ENCODE peak calls at places on chromosomes 2 and 18, in five cellular contexts. One of them, this sample, is unnamed.

GRCh38 chr2:43133336-43133707 is 93.1 kb downstream of the ZFP36L2 start:
- DNase-seq in mesendoderm: no peak
- DNase-seq in A549: no peak
- DNase-seq in AG04450: no peak
- DNase-seq in tibial nerve: no peak
- DNase-seq in this sample: no peak

GRCh38 chr2:222701709-222702108 is 30.3 kb downstream of the MOGAT1 start:
- DNase-seq in AG04450: no peak
- DNase-seq in mesendoderm: no peak
- DNase-seq in A549: no peak
- DNase-seq in tibial nerve: no peak
- DNase-seq in this sample: no peak

GRCh38 chr2:216426938-216427337 is 14.7 kb downstream of the SMARCAL1 start:
- DNase-seq in tibial nerve: no peak
- DNase-seq in mesendoderm: peak; percentile 86
- DNase-seq in A549: no peak
- DNase-seq in AG04450: no peak
- DNase-seq in this sample: no peak

GRCh38 chr2:20350105-20350712 is 435 bp downstream of the PUM2 start:
- DNase-seq in tibial nerve: no peak
- DNase-seq in A549: no peak
- DNase-seq in mesendoderm: peak; percentile 77
- DNase-seq in AG04450: no peak
- DNase-seq in this sample: no peak

GRCh38 chr2:180291552-180292421 is 284.7 kb upstream of the CWC22 start:
- DNase-seq in tibial nerve: no peak
- DNase-seq in A549: peak; percentile 31
- DNase-seq in mesendoderm: no peak
- DNase-seq in AG04450: no peak
- DNase-seq in this sample: no peak

GRCh38 chr2:46363535-46364170 is 66.4 kb downstream of the EPAS1 start:
- DNase-seq in AG04450: peak; percentile 39
- DNase-seq in mesendoderm: no peak
- DNase-seq in tibial nerve: no peak
- DNase-seq in A549: no peak
- DNase-seq in this sample: no peak

GRCh38 chr2:191499874-191500565 is 177.9 kb upstream of the NABP1 start:
- DNase-seq in tibial nerve: no peak
- DNase-seq in AG04450: peak; percentile 45
- DNase-seq in mesendoderm: no peak
- DNase-seq in A549: no peak
- DNase-seq in this sample: no peak

GRCh38 chr2:191030521-191031154 is 16.7 kb upstream of the STAT1 start:
- DNase-seq in mesendoderm: peak; percentile 68
- DNase-seq in tibial nerve: no peak
- DNase-seq in AG04450: no peak
- DNase-seq in A549: peak; percentile 61
- DNase-seq in this sample: no peak

GRCh38 chr18:67410671-67411070 is 105.8 kb downstream of the DSEL start:
- DNase-seq in A549: no peak
- DNase-seq in tibial nerve: no peak
- DNase-seq in AG04450: no peak
- DNase-seq in mesendoderm: no peak
- DNase-seq in this sample: no peak

GRCh38 chr2:239181601-239182471 is 219.0 kb downstream of the HDAC4 start:
- DNase-seq in A549: no peak
- DNase-seq in AG04450: no peak
- DNase-seq in mesendoderm: no peak
- DNase-seq in tibial nerve: peak; percentile 2
- DNase-seq in this sample: no peak

GRCh38 chr18:7805096-7805495 is 238.0 kb downstream of the PTPRM start:
- DNase-seq in A549: no peak
- DNase-seq in tibial nerve: no peak
- DNase-seq in mesendoderm: no peak
- DNase-seq in AG04450: no peak
- DNase-seq in this sample: no peak

GRCh38 chr18:26017929-26018328 is 72.5 kb downstream of the SS18 start:
- DNase-seq in AG04450: no peak
- DNase-seq in tibial nerve: no peak
- DNase-seq in A549: peak; percentile 4
- DNase-seq in mesendoderm: no peak
- DNase-seq in this sample: no peak

GRCh38 chr18:68800075-68800474 is 2.2 kb downstream of the CCDC102B start:
- DNase-seq in AG04450: no peak
- DNase-seq in A549: no peak
- DNase-seq in mesendoderm: peak; percentile 19
- DNase-seq in tibial nerve: no peak
- DNase-seq in this sample: no peak

GRCh38 chr18:50158866-50159653 is 35.9 kb downstream of the MYO5B start:
- DNase-seq in tibial nerve: no peak
- DNase-seq in A549: no peak
- DNase-seq in AG04450: no peak
- DNase-seq in mesendoderm: no peak
- DNase-seq in this sample: no peak

GRCh38 chr2:96861074-96861473 is 3.3 kb upstream of the ANKRD39 start:
- DNase-seq in A549: no peak
- DNase-seq in mesendoderm: no peak
- DNase-seq in AG04450: no peak
- DNase-seq in tibial nerve: no peak
- DNase-seq in this sample: no peak

GRCh38 chr2:196244516-196244915 is 73.1 kb upstream of the STK17B start:
- DNase-seq in AG04450: no peak
- DNase-seq in tibial nerve: no peak
- DNase-seq in mesendoderm: no peak
- DNase-seq in A549: no peak
- DNase-seq in this sample: no peak

GRCh38 chr2:130987519-130988425 is 105.5 kb downstream of the FAM168B start:
- DNase-seq in tibial nerve: no peak
- DNase-seq in mesendoderm: no peak
- DNase-seq in AG04450: no peak
- DNase-seq in A549: no peak
- DNase-seq in this sample: no peak

GRCh38 chr2:105103481-105103880 is 65.6 kb downstream of the MRPS9 start:
- DNase-seq in tibial nerve: no peak
- DNase-seq in mesendoderm: no peak
- DNase-seq in A549: no peak
- DNase-seq in AG04450: no peak
- DNase-seq in this sample: no peak

GRCh38 chr2:23925702-23926288 is 1.1 kb downstream of the ATAD2B start:
- DNase-seq in A549: peak; percentile 45
- DNase-seq in mesendoderm: peak; percentile 73
- DNase-seq in AG04450: no peak
- DNase-seq in tibial nerve: peak; percentile 41
- DNase-seq in this sample: peak; percentile 79

GRCh38 chr2:154686162-154686561 is 12.3 kb upstream of the KCNJ3 start:
- DNase-seq in A549: no peak
- DNase-seq in tibial nerve: no peak
- DNase-seq in AG04450: no peak
- DNase-seq in mesendoderm: peak; percentile 62
- DNase-seq in this sample: no peak

GRCh38 chr2:65354773-65355172 is 77.6 kb downstream of the SPRED2 start:
- DNase-seq in AG04450: no peak
- DNase-seq in tibial nerve: no peak
- DNase-seq in mesendoderm: no peak
- DNase-seq in A549: no peak
- DNase-seq in this sample: no peak

GRCh38 chr18:55863876-55864275 is 275.9 kb upstream of the TCF4 start:
- DNase-seq in tibial nerve: no peak
- DNase-seq in mesendoderm: no peak
- DNase-seq in A549: no peak
- DNase-seq in AG04450: no peak
- DNase-seq in this sample: no peak

GRCh38 chr2:230869691-230870543 is 5.2 kb downstream of the ITM2C start:
- DNase-seq in AG04450: no peak
- DNase-seq in A549: no peak
- DNase-seq in mesendoderm: no peak
- DNase-seq in tibial nerve: no peak
- DNase-seq in this sample: no peak

DNA sequence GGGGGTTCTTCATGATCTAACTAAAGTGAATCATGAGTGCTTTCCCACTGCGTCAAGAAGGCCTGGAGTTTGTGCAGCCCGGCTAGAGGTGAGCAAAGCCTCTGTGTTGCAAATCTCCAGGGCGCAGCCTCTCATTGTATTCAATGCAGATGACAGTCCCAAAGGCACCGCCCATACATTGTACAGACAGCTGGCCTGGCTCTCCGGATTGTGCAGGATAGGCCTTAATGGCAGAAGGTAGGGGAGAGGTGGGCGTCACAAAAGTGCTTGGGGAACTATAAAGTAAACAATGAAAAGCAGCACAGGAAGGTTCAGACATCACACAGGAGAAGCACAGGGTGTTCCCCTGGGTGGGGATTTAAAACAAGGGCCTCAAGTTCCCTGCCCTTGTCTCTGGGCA is 892 bp upstream of the GYPC start:
- DNase-seq in AG04450: no peak
- DNase-seq in A549: no peak
- DNase-seq in tibial nerve: no peak
- DNase-seq in mesendoderm: peak; percentile 37
- DNase-seq in this sample: no peak
- H3K27ac ChIP-seq in AG04450: peak overlapping the region; percentile 100
- H3K27ac ChIP-seq in A549: no peak overlapping the region
- H3K27ac ChIP-seq in tibial nerve: no peak overlapping the region
- H3K27ac ChIP-seq in mesendoderm: no peak overlapping the region
- H3K27ac ChIP-seq in this sample: peak overlapping the region; percentile 92

DNA sequence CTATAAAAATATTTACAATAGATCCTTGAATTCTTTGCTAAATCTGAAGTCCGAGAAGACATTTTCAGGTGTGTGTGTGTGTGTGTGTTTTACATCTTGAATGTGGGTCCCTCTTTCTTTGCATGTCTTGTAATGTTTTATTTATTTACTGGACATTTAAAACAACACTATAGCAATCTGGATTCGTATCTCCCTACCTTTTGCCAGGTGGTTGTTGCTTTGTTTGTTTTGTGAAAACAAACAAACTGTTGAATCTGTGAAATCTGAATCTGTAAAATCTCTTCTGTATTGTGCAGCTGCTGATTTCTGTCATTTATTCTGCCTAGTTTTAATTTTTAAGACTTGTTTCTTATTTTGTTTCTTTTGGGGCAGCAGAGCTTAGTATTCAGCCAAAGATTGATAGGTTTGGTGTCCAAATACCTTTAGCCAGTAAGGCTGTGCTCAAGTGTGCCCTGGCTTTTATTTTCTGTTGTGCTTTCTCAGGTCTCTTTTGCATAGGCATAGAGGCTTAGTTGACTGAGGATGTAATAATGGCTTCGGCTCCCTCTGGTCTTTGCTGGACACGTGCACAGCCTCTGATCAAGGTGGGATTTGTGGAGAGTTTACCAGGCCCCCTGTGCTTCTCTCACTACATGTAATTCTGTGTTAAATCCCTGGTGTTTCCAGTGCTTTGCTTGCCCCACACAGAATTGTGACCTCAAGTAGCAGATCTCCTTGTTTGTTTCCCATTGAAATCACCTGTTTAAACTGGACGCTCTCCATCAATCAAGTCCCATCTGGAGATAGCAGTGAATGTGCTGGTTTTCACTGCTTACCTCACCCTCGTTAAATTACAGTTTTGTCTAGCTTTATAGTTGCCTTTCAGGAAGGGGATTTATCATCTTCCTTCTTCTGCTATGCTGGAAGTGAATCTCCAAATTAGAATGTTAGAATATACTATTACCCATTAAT is 71.1 kb downstream of the BIRC6 start:
- DNase-seq in A549: no peak
- DNase-seq in AG04450: no peak
- DNase-seq in tibial nerve: no peak
- DNase-seq in mesendoderm: no peak
- DNase-seq in this sample: no peak
- H3K27ac ChIP-seq in A549: no peak overlapping the region
- H3K27ac ChIP-seq in AG04450: no peak overlapping the region
- H3K27ac ChIP-seq in tibial nerve: no peak overlapping the region
- H3K27ac ChIP-seq in mesendoderm: no peak overlapping the region
- H3K27ac ChIP-seq in this sample: no peak overlapping the region

GRCh38 chr18:6795307-6795706 is 65.8 kb downstream of the ARHGAP28 start:
- DNase-seq in mesendoderm: no peak
- DNase-seq in A549: no peak
- DNase-seq in tibial nerve: no peak
- DNase-seq in AG04450: peak; percentile 46
- DNase-seq in this sample: no peak
- H3K27ac ChIP-seq in mesendoderm: no peak overlapping the region
- H3K27ac ChIP-seq in A549: no peak overlapping the region
- H3K27ac ChIP-seq in tibial nerve: no peak overlapping the region
- H3K27ac ChIP-seq in AG04450: peak overlapping the region; percentile 65
- H3K27ac ChIP-seq in this sample: no peak overlapping the region

GRCh38 chr18:58590231-58590630 is 38.7 kb downstream of the ALPK2 start:
- DNase-seq in mesendoderm: peak; percentile 80
- DNase-seq in AG04450: peak; percentile 67
- DNase-seq in A549: no peak
- DNase-seq in tibial nerve: no peak
- DNase-seq in this sample: no peak

GRCh38 chr18:58591286-58591685 is 37.6 kb downstream of the ALPK2 start:
- DNase-seq in AG04450: no peak
- DNase-seq in A549: no peak
- DNase-seq in mesendoderm: no peak
- DNase-seq in tibial nerve: no peak
- DNase-seq in this sample: no peak

GRCh38 chr18:58593930-58594329 is 35.0 kb downstream of the ALPK2 start:
- DNase-seq in tibial nerve: no peak
- DNase-seq in AG04450: no peak
- DNase-seq in mesendoderm: no peak
- DNase-seq in A549: no peak
- DNase-seq in this sample: no peak

GRCh38 chr18:58590827-58591226 is 38.1 kb downstream of the ALPK2 start:
- DNase-seq in tibial nerve: no peak
- DNase-seq in AG04450: no peak
- DNase-seq in A549: no peak
- DNase-seq in mesendoderm: no peak
- DNase-seq in this sample: no peak

DNA sequence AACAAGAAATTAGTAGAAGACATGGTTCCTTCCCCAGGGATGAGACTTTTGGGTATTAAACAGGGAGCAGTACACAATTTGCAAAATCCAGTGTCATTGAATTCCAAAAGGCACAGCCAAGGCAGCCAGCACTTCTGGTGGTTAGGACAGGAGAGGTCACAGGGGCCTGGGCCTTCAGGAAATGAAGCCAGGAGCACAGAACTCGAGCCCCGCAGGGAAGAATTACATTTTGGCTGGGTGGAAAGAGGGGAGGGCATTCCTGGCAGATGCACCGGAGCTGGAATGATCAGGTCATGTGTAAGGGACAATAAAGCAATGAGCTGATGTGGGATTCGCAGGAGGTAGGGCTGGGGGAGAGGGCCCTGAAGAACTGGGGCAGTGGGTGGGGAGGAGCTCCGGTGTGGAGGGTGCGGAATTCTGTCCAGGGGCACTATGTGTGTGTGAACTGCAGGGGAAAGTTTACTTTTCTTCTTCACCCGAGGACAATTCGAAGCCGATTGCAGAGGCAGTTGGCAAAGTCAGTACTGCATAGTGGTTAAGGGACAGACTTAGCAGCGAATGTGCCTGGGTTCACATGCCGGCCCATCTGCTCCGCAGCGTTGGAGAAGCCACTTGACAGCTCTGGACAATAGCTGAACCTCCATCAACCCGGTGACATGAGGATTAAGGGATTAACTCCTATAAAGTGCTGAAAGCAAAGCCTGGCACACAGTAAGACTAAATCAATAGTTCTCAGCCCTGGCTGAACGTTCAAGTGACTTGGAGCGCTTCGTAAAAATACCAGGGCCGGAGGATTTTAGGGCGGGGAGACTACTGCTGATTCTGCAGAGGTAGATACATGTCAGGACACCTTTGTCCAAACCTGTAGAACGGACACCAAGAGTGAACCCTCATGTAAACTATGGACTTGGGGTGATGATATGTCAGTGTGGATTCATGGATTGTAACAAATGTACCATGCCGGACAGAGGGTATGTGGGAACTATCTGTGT is 36.4 kb downstream of the ALPK2 start:
- DNase-seq in A549: no peak
- DNase-seq in AG04450: no peak
- DNase-seq in tibial nerve: no peak
- DNase-seq in mesendoderm: no peak
- DNase-seq in this sample: no peak
- H3K27ac ChIP-seq in A549: peak overlapping the region; percentile 81
- H3K27ac ChIP-seq in AG04450: no peak overlapping the region
- H3K27ac ChIP-seq in tibial nerve: no peak overlapping the region
- H3K27ac ChIP-seq in mesendoderm: no peak overlapping the region
- H3K27ac ChIP-seq in this sample: peak overlapping the region; percentile 86